ENCODE peak calls at places on chromosomes 7 and 10, in seven cellular contexts. R is ELR; F is choroid plexus epithelial cell; B is heart right ventricle; T is body of pancreas; W is activated naive CD8-positive, alpha-beta T cell treated with anti-CD3 and anti-CD28 coated beads, Interleukin-2, amount 50 U/mL, for 24 hours; I is amniotic epithelial cell. Y is an unnamed sample.

GRCh38 chr10:88728107-88728763 is 22.2 kb downstream of the LIPK start:
- DNase-seq in T (no peak), F (peak), I (peak), R (peak), B (peak), W (peak), Y (peak)

GRCh38 chr10:70477661-70478162 is 855 bp upstream of the PALD1 start:
- DNase-seq in R (peak), B (peak), I (peak), F (peak), W (peak), T (peak), Y (no peak)

GRCh38 chr7:90574136-90574819 is 21.8 kb upstream of the CDK14 start:
- DNase-seq in F (peak), W (no peak), T (peak), I (peak), R (no peak), B (peak), Y (peak)

GRCh38 chr7:109844362-109844761 is 1246.6 kb upstream of the LRRN3 start:
- DNase-seq in R (peak), W (no peak), T (peak), F (peak), B (no peak), I (no peak), Y (no peak)

GRCh38 chr10:79936625-79937255 is 12.2 kb downstream of the SFTPD start:
- DNase-seq in F (no peak), I (no peak), W (no peak), B (no peak), T (no peak), R (no peak), Y (no peak)

GRCh38 chr7:135758531-135758932 is 9.9 kb upstream of the FAM180A start:
- DNase-seq in B (no peak), I (peak), F (peak), R (peak), T (peak), W (no peak), Y (peak)

GRCh38 chr10:76242956-76243355 is 811.5 kb downstream of the LRMDA start:
- DNase-seq in T (no peak), I (no peak), F (no peak), B (no peak), R (no peak), W (no peak), Y (no peak)

GRCh38 chr7:75931676-75932075 is 16.7 kb downstream of the POR start:
- DNase-seq in T (peak), I (no peak), R (no peak), W (no peak), F (no peak), B (no peak), Y (no peak)

GRCh38 chr10:72319416-72320254 is 35.1 kb downstream of the DNAJB12 start:
- DNase-seq in I (peak), F (peak), W (peak), T (peak), R (peak), B (peak), Y (peak)

GRCh38 chr10:109740436-109740835 is 182.9 kb downstream of the XPNPEP1 start:
- DNase-seq in F (peak), I (peak), W (no peak), T (no peak), R (peak), B (no peak), Y (no peak)

GRCh38 chr10:124084693-124085092 is 8.7 kb downstream of the CHST15 start:
- DNase-seq in T (no peak), I (no peak), F (no peak), W (no peak), R (no peak), B (no peak), Y (no peak)

GRCh38 chr7:135206887-135207738 is 4.2 kb downstream of the WDR91 start:
- DNase-seq in F (no peak), B (no peak), R (no peak), W (no peak), I (no peak), T (no peak), Y (no peak)

GRCh38 chr7:39407139-39407538 is 159.1 kb upstream of the YAE1 start:
- DNase-seq in F (peak), W (no peak), T (no peak), R (no peak), I (no peak), B (no peak), Y (no peak)

GRCh38 chr7:95916573-95917371 is 144.4 kb downstream of the DYNC1I1 start:
- DNase-seq in F (peak), R (peak), B (peak), W (peak), T (peak), I (peak), Y (peak)

GRCh38 chr10:33803248-33803647 is 468.8 kb upstream of the NRP1 start:
- DNase-seq in B (no peak), I (no peak), F (peak), W (no peak), R (peak), T (no peak), Y (peak)

GRCh38 chr7:139972000-139972399 is 90.8 kb downstream of the PARP12 start:
- DNase-seq in I (no peak), T (no peak), F (no peak), B (no peak), W (no peak), R (no peak), Y (no peak)

GRCh38 chr10:71431945-71432905 is 35.5 kb downstream of the CDH23 start:
- DNase-seq in F (no peak), B (no peak), W (no peak), R (peak), T (no peak), I (no peak), Y (no peak)

GRCh38 chr10:4652111-4653010 is 173.6 kb upstream of the AKR1E2 start:
- DNase-seq in F (peak), R (no peak), B (no peak), I (no peak), W (peak), T (no peak), Y (no peak)

Y was measured in ELF-1.